ENCODE peak calls at places on chromosomes 12 and 14, in five cellular contexts. Q, O, M, Z and P are unnamed samples.
A peak's percentile ranks its signal among the peaks of the same experiment; 100 is the strongest.

GRCh38 chr12:3593906-3594305 is 102.9 kb downstream of the PRMT8 start:
- DNase-seq in M (no peak), Z (no peak), O (no peak), Q (no peak), P (no peak)

GRCh38 chr12:43937947-43938346 is 102.1 kb downstream of the TMEM117 start:
- DNase-seq in Q (peak; percentile 28), Z (peak; percentile 25), O (no peak), M (peak; percentile 2), P (no peak)

GRCh38 chr12:121296618-121297476 is at the start of gene CAMKK2:
- DNase-seq in M (peak; percentile 50), O (no peak), Q (peak; percentile 96), Z (peak; percentile 98), P (peak; percentile 54)

GRCh38 chr14:51561141-51561540 is 90.6 kb upstream of the FRMD6 start:
- DNase-seq in Q (no peak), M (no peak), Z (no peak), O (no peak), P (no peak)

GRCh38 chr12:53300187-53300586 is 692 bp downstream of the MYG1 start:
- DNase-seq in O (no peak), M (no peak), Z (peak; percentile 41), Q (no peak), P (no peak)

GRCh38 chr12:69840727-69841126 is 15.7 kb downstream of the MYRFL start:
- DNase-seq in Z (no peak), O (no peak), M (no peak), Q (no peak), P (no peak)

GRCh38 chr12:104219908-104220404 is 4.4 kb downstream of the TXNRD1 start:
- DNase-seq in O (no peak), M (peak; percentile 69), Q (peak; percentile 27), Z (peak; percentile 52), P (peak; percentile 97)

GRCh38 chr12:68324531-68324930 is 7.6 kb downstream of the MDM1 start:
- DNase-seq in O (no peak), Z (no peak), Q (no peak), M (no peak), P (no peak)

GRCh38 chr12:125356111-125356510 is 290.9 kb downstream of the AACS start:
- DNase-seq in O (no peak), Z (no peak), M (no peak), Q (no peak), P (no peak)

GRCh38 chr12:26282339-26282945 is 87.1 kb downstream of the SSPN start:
- DNase-seq in O (no peak), M (no peak), Q (no peak), Z (no peak), P (no peak)

GRCh38 chr12:28425531-28425930 is 235.3 kb downstream of the CCDC91 start:
- DNase-seq in M (no peak), O (no peak), Q (no peak), Z (no peak), P (no peak)

GRCh38 chr12:108858399-108859074 is 1.2 kb upstream of the SSH1 start:
- DNase-seq in M (no peak), O (no peak), Z (no peak), Q (no peak), P (no peak)

GRCh38 chr12:57756406-57757341 is 1.8 kb downstream of the MARCHF9 start:
- DNase-seq in Z (peak; percentile 82), O (no peak), Q (peak; percentile 73), M (no peak), P (no peak)

GRCh38 chr12:77924703-77925102 is 94.0 kb downstream of the NAV3 start:
- DNase-seq in Z (no peak), O (no peak), M (no peak), Q (no peak), P (no peak)

GRCh38 chr12:885701-886100 is 63.8 kb downstream of the RAD52 start:
- DNase-seq in Q (no peak), Z (no peak), O (no peak), M (no peak), P (no peak)

GRCh38 chr14:89720741-89721315 is 233.7 kb downstream of the EFCAB11 start:
- DNase-seq in Z (peak; percentile 18), O (peak; percentile 50), M (no peak), Q (no peak), P (no peak)

DNA sequence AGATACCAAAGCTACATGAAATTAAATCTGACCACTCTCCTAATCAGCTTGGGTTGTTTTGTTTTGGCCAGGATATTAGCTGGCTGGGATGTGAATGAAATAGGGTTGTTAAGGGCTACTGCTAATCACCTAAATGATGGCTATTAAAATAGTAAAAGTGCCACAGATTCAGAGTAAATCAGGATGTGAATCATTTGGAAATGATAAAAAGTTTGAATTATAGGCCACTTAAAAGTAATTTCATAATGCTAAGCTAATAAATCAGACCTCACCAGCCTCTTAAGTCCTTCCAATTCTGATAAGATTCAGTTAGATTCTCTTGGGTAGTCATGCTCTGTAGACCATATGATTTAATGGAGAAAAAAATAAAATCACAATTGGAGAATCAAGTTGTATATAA is 12.0 kb downstream of the HELB start:
- DNase-seq in Q (no peak), O (no peak), Z (no peak), M (no peak), P (no peak)
- H3K4me2 ChIP-seq in Q (no peak overlapping the region), O (peak overlapping the region; percentile 7), Z (no peak overlapping the region), M (no peak overlapping the region), P (no peak overlapping the region)

GRCh38 chr12:7068240-7068993 is 7.9 kb downstream of the C1S start:
- DNase-seq in Q (no peak), O (no peak), Z (no peak), M (no peak), P (no peak)
- TF ChIP-seq ZBTB33 in Q (no peak), O (no peak), Z (no peak), M (no peak), P (no peak)

GRCh38 chr14:91742956-91743653 is 11.2 kb upstream of the CATSPERB start:
- DNase-seq in Z (no peak), Q (no peak), O (no peak), M (no peak), P (no peak)

GRCh38 chr14:91748049-91748448 is 16.2 kb upstream of the CATSPERB start:
- DNase-seq in Z (no peak), M (no peak), O (no peak), Q (no peak), P (no peak)

GRCh38 chr14:91744068-91744480 is 12.2 kb upstream of the CATSPERB start:
- DNase-seq in Q (no peak), Z (no peak), M (no peak), O (no peak), P (peak; percentile 6)

GRCh38 chr14:91749857-91750256 is 18.0 kb upstream of the CATSPERB start:
- DNase-seq in Q (no peak), M (no peak), O (no peak), Z (no peak), P (no peak)

GRCh38 chr14:91745329-91745728 is 13.4 kb upstream of the CATSPERB start:
- DNase-seq in Z (no peak), M (no peak), O (no peak), Q (no peak), P (no peak)
- H3K36me3 ChIP-seq in Z (no peaks in the 10 kb centered on the region), M (no peaks in the 10 kb centered on the region), O (no peaks in the 10 kb centered on the region), Q (no peaks in the 10 kb centered on the region), P (no peaks in the 10 kb centered on the region)

DNA sequence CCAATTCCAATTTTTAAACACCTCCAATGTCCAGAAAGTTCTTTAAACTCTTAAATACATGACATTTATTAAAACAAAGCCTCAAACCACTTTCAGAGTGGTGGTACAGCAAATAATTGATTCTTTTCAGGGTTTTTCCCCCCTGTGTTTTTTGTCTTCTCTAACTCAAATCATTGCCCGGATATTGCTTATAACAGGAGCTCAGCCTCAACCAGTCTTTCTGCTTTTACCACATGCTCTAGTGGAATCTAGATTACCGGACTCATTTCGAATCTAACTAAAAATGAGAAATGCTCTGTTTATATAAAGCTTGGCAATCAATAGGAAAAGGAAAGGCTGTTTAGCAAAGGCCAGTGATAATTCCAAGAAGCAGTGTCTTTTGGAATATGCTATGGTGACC is 161.5 kb downstream of the ETV6 start:
- DNase-seq in M (no peak), Q (no peak), Z (no peak), O (no peak), P (no peak)
- H3K4me2 ChIP-seq in M (no peak overlapping the region), Q (no peak overlapping the region), Z (no peak overlapping the region), O (peak overlapping the region; percentile 96), P (no peak overlapping the region)